ENCODE peak calls at places on chromosomes 5 and 9, in four cellular contexts. C is GM12878, T is MM.1S, K is neural progenitor cell. Y is an unnamed sample.
A peak's percentile ranks its signal among the peaks of the same experiment; 100 is the strongest.

GRCh38 chr5:159198063-159199036 is 11.0 kb downstream of the RNF145 start:
- DNase-seq in K (no peak), C (peak; percentile 56), T (no peak), Y (no peak)

GRCh38 chr9:16461231-16461840 is 409.1 kb downstream of the BNC2 start:
- DNase-seq in C (peak; percentile 37), T (no peak), K (peak; percentile 74), Y (peak; percentile 47)

GRCh38 chr5:14450055-14450524 is 131.5 kb upstream of the OTULINL start:
- DNase-seq in K (no peak), C (no peak), T (no peak), Y (peak; percentile 97)

GRCh38 chr5:12936184-12936583 is 1008.3 kb downstream of the DNAH5 start:
- DNase-seq in T (no peak), C (no peak), K (no peak), Y (no peak)

GRCh38 chr9:88064554-88064953 is 73.7 kb downstream of the SPATA31C2 start:
- DNase-seq in T (no peak), K (no peak), C (no peak), Y (no peak)

GRCh38 chr9:134750450-134751155 is 109.0 kb downstream of the COL5A1 start:
- DNase-seq in T (no peak), C (no peak), K (no peak), Y (no peak)

GRCh38 chr9:94745806-94746540 is 19.5 kb downstream of the AOPEP start:
- DNase-seq in K (no peak), T (no peak), C (no peak), Y (no peak)

GRCh38 chr9:83935276-83935890 is 14.2 kb upstream of the KIF27 start:
- DNase-seq in C (no peak), T (no peak), K (peak; percentile 81), Y (peak; percentile 88)

GRCh38 chr5:157484768-157485167 is 24.8 kb downstream of the NIPAL4 start:
- DNase-seq in C (no peak), K (no peak), T (no peak), Y (no peak)

GRCh38 chr9:133063159-133063499 is 1.3 kb downstream of the CEL start:
- DNase-seq in C (no peak), K (no peak), T (no peak), Y (no peak)

GRCh38 chr5:139755892-139756671 is 39.5 kb upstream of the PSD2 start:
- DNase-seq in K (peak; percentile 88), T (no peak), C (no peak), Y (no peak)
- TF ChIP-seq EZH2 in K (no peak), T (peak; percentile 27), C (peak; percentile 36), Y (peak; percentile 85)

DNA sequence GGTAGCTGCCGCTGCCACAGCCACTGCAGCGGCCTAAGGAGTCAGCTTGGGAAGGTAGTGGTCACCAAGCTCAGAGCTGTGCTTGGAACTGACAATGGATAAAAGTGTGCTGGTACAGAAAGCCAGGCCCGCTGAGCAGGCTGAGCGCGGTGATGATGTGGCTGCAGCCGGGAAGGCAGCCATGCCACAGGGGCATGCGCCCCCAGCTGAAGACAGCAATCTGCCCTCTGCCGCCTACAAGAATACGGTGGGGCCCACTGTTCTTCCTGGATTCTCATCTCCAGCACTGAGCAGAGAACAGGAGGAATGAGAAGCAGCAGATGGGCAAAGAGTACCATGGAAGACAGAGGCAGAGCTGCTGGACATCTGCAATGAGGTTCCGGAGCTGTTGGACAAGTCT is 22.6 kb upstream of the ANKRD18A start:
- DNase-seq in T (no peak), K (no peak), C (no peak), Y (no peak)
- TF ChIP-seq CTCF in T (no peak), K (no peak), C (no peak), Y (no peak)

GRCh38 chr5:60492958-60493357 is 207.0 kb downstream of the DEPDC1B start:
- DNase-seq in K (no peak), T (no peak), C (no peak), Y (peak; percentile 34)

GRCh38 chr5:60495644-60496520 is 204.1 kb downstream of the DEPDC1B start:
- DNase-seq in T (no peak), K (no peak), C (no peak), Y (no peak)

GRCh38 chr5:60493372-60493771 is 206.6 kb downstream of the DEPDC1B start:
- DNase-seq in T (no peak), C (no peak), K (no peak), Y (no peak)

GRCh38 chr5:60494635-60495034 is 205.3 kb downstream of the DEPDC1B start:
- DNase-seq in C (peak; percentile 54), K (no peak), T (no peak), Y (no peak)

DNA sequence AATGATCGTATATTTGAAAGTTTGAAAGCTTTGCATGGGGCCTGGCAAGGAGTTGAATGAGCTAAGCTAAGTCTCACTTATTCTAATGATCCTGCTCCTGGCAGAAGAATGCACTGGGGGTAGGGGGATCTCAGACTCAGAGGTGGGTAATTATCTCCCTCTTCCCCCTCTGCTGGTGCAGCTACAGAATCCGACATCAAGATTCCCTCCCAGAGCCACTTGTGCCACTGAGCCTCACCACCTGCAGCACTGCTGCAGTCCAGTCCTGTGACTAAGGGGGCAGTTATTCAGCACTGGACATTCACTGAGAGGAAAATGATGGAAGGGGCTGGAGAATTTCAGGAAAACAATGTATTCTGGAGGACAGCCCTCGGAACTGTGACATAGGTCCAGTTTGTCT is 205.8 kb downstream of the DEPDC1B start:
- DNase-seq in T (no peak), C (no peak), K (peak; percentile 60), Y (no peak)
- H3K9ac ChIP-seq in T (no peak overlapping the region), C (no peak overlapping the region), K (no peak overlapping the region), Y (no peak overlapping the region)

DNA sequence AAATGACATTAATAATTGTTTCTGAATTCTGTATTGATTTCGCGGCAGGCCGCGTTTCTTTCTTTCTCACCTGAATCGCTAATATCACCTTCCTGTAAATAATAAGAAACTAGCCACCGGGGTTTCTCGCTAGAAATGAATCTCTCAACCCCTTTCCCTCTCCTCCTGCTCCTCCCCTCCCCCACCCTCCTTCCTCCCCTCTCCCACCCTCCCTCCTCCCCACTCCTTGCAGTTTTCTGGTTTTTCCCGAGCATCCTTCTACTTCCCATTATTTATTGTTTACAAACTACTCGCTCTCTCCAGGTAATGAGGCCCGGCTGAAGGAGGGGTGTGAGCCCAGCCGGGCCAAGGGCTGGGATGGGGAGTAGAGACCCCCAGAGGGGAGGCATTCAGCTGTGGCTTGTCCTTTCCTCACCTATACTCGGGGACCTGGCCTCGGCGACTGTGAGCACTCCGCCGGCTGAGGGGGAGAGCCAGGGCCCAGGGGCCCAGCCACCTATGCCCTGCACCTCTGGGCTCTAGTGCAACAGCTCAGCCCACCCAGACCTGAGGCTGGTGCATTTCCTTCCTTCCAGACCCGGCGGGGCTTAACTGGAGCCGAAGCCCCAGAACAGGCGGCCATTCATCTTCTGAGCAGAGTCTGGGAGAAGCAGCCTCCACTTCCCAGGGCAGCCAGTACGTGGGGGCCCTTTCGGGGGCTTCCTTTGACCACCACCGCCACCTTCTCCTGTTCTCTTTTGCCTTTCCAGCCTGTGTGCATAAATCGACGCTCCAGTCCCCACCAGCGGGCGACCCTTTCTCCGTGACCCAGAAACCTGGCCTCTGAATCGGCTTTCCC is 2.1 kb upstream of the IRX4 start:
- DNase-seq in K (peak; percentile 42), T (no peak), C (no peak), Y (no peak)
- TF ChIP-seq EZH2 in K (no peak), T (no peak), C (no peak), Y (no peak)

GRCh38 chr5:41368158-41368557 is 142.2 kb downstream of the PLCXD3 start:
- DNase-seq in K (no peak), C (no peak), T (no peak), Y (peak; percentile 36)

GRCh38 chr5:41371741-41372140 is 138.7 kb downstream of the PLCXD3 start:
- DNase-seq in T (no peak), K (no peak), C (no peak), Y (peak; percentile 82)

GRCh38 chr5:41370482-41370881 is 139.9 kb downstream of the PLCXD3 start:
- DNase-seq in C (no peak), K (no peak), T (no peak), Y (no peak)

GRCh38 chr5:41369799-41370198 is 140.6 kb downstream of the PLCXD3 start:
- DNase-seq in K (no peak), C (no peak), T (no peak), Y (no peak)
- TF ChIP-seq CTCF in K (no peak), C (no peak), T (no peak), Y (no peak)

GRCh38 chr5:82418608-82418950 is 140.4 kb upstream of the RPS23 start:
- DNase-seq in K (no peak), T (no peak), C (no peak), Y (peak; percentile 50)
- H3K9ac ChIP-seq in K (no peak overlapping the region), T (no peak overlapping the region), C (no peak overlapping the region), Y (peak overlapping the region; percentile 4)

DNA sequence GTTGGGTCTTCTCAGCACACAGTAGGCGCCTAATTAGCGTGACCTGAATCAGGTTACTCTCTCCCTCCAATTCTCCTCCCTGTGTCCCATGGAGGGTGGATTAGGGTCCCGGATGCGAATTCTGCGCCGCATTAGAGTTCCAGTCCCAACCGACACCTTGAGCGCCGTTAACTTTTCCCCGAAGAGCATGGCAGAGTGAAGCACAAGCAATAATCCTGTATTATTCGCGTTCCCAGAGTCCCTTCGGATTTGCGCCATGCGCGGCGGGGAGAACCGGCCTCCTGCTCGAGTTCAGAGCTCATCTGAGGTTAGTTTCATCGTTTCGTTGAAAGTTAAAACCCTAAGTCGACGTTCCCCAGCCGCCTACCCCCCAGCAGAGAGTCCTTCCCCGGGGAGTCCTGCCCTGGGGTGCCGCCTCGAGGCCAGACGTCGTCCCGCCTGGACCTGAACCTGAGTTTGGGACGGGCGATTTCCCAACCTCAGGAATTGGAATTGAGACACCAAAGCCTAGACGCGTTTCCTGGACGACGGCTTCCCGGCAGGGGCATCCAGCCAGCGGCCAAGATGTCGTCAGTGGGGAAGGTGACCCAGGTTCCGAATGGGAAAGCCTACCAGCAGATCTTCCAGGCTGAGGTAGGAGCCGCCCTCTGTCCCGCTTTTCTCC is at the start of gene CCDC180:
- DNase-seq in C (no peak), T (no peak), K (no peak), Y (no peak)
- TF ChIP-seq EZH2 in C (no peak), T (no peak), K (no peak), Y (no peak)